ENCODE peak calls at places on chromosomes 7 and 10, in seven cellular contexts. P, S, X, C, M, W and O are unnamed samples. For H3K79me2 and H3K27me3, the result is how much of the 10 kb centered on the place peaks cover.

GRCh38 chr7:155223021-155223420 is 74.7 kb upstream of the INSIG1 start:
- DNase-seq in P (no peak), S (no peak), X (no peak), C (no peak), M (no peak), W (no peak), O (no peak)

GRCh38 chr10:81514811-81515210 is 360.2 kb upstream of the NRG3 start:
- DNase-seq in P (no peak), S (no peak), X (no peak), C (no peak), M (no peak), W (no peak), O (no peak)

GRCh38 chr7:50793115-50793946 is 10.6 kb upstream of the GRB10 start:
- DNase-seq in P (no peak), S (peak), X (no peak), C (peak), M (peak), W (no peak), O (no peak)

GRCh38 chr10:132209978-132210530 is 23.3 kb downstream of the DPYSL4 start:
- DNase-seq in P (no peak), S (no peak), X (no peak), C (no peak), M (no peak), W (no peak), O (no peak)

GRCh38 chr7:107838024-107838423 is 35.0 kb upstream of the SLC26A3 start:
- DNase-seq in P (no peak), S (no peak), X (no peak), C (no peak), M (no peak), W (no peak), O (no peak)

GRCh38 chr10:44391981-44392380 is 7.1 kb upstream of the CXCL12 start:
- DNase-seq in P (no peak), S (no peak), X (no peak), C (no peak), M (no peak), W (no peak), O (no peak)

GRCh38 chr7:82323806-82324205 is 119.8 kb downstream of the CACNA2D1 start:
- DNase-seq in P (no peak), S (no peak), X (no peak), C (no peak), M (peak), W (no peak), O (no peak)

GRCh38 chr10:129942391-129942790 is 21.7 kb downstream of the EBF3 start:
- DNase-seq in P (no peak), S (no peak), X (no peak), C (no peak), M (no peak), W (no peak), O (no peak)

GRCh38 chr10:68047554-68048327 is 27.3 kb downstream of the HERC4 start:
- DNase-seq in P (no peak), S (no peak), X (no peak), C (no peak), M (peak), W (no peak), O (no peak)

GRCh38 chr7:149827089-149827981 is 10.8 kb upstream of the ZNF862 start:
- DNase-seq in P (no peak), S (no peak), X (no peak), C (no peak), M (no peak), W (no peak), O (no peak)

GRCh38 chr7:42189535-42189934 is 47.5 kb downstream of the GLI3 start:
- DNase-seq in P (peak), S (no peak), X (no peak), C (no peak), M (peak), W (no peak), O (no peak)

GRCh38 chr10:77553311-77553710 is 84.3 kb downstream of the KCNMA1 start:
- DNase-seq in P (no peak), S (no peak), X (no peak), C (no peak), M (no peak), W (no peak), O (no peak)

GRCh38 chr10:124003481-124004371 is 89.7 kb downstream of the CHST15 start:
- DNase-seq in P (no peak), S (no peak), X (no peak), C (no peak), M (no peak), W (no peak), O (no peak)

GRCh38 chr7:43501881-43502280 is 81.0 kb upstream of the STK17A start:
- DNase-seq in P (no peak), S (no peak), X (no peak), C (no peak), M (peak), W (no peak), O (no peak)

GRCh38 chr7:104653870-104654401 is 325.5 kb downstream of the LHFPL3 start:
- DNase-seq in P (no peak), S (no peak), X (no peak), C (no peak), M (no peak), W (no peak), O (no peak)

GRCh38 chr7:131525820-131526219 is 30.6 kb downstream of the PODXL start:
- DNase-seq in P (no peak), S (no peak), X (no peak), C (no peak), M (peak), W (no peak), O (no peak)

GRCh38 chr10:123157210-123157609 is 3.0 kb downstream of the BUB3 start:
- DNase-seq in P (no peak), S (no peak), X (no peak), C (no peak), M (peak), W (no peak), O (no peak)

GRCh38 chr10:74997163-74997562 is 114.3 kb upstream of the SAMD8 start:
- DNase-seq in P (no peak), S (no peak), X (no peak), C (no peak), M (no peak), W (no peak), O (no peak)

GRCh38 chr7:141585592-141586510 is 34.6 kb downstream of the AGK start:
- DNase-seq in P (peak), S (no peak), X (no peak), C (no peak), M (peak), W (no peak), O (no peak)

GRCh38 chr10:119022846-119023552 is 6.5 kb upstream of the NANOS1 start:
- DNase-seq in P (no peak), S (peak), X (no peak), C (no peak), M (peak), W (no peak), O (no peak)

GRCh38 chr10:104274762-104275721 is 6.1 kb downstream of the GSTO2 start:
- DNase-seq in P (no peak), S (peak), X (no peak), C (peak), M (peak), W (peak), O (peak)

GRCh38 chr7:48183370-48183743 is 12.1 kb downstream of the ABCA13 start:
- DNase-seq in P (no peak), S (peak), X (no peak), C (no peak), M (peak), W (no peak), O (no peak)

GRCh38 chr7:48193421-48193820 is 22.2 kb downstream of the ABCA13 start:
- DNase-seq in P (no peak), S (no peak), X (no peak), C (no peak), M (no peak), W (no peak), O (no peak)

GRCh38 chr7:48183965-48184364 is 12.7 kb downstream of the ABCA13 start:
- DNase-seq in P (no peak), S (no peak), X (no peak), C (no peak), M (no peak), W (no peak), O (no peak)

GRCh38 chr7:48192996-48193395 is 21.7 kb downstream of the ABCA13 start:
- DNase-seq in P (no peak), S (no peak), X (no peak), C (no peak), M (no peak), W (no peak), O (no peak)

DNA sequence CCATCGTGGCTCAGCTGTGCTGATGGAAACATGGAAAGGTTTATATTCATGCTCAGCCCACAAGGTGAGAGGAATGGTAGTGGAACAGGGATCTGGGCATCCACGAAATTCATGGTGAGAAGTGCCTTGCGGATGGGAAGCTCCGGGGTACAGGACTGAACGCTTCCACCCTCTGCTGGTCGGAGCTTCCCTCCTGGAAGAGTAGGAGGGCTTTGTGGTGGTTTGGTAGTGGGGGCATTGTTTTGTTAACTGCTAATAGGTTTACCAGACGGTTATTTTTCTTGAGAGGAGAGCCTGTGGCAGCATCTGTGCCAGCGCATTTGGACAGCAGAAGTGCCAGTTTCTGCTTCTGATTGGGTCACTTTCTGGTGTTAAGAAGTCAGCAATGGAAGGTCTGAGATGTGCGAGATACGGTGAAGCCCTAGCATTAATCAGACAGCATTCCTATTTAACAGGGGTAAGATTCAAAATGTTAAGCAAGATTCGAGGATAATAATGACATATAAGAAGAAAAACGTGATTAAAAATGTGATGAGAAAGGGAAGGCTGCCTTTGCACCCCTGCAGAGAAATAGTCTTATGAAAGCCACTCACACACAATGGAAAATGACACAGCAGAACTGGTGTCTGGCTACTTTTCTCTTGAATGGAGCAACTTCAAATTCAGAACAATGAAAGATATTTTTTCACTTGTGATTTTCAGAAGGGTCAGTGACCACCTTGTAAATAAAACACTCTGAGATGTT is 17.7 kb downstream of the ABCA13 start:
- DNase-seq in P (no peak), S (peak), X (no peak), C (no peak), M (no peak), W (no peak), O (no peak)
- H3K79me2 ChIP-seq in P (under half), S (under half), X (under half), C (under half), M (under half), W (under half), O (under half)

GRCh38 chr7:7421850-7422249 is 113.8 kb downstream of the COL28A1 start:
- DNase-seq in P (no peak), S (no peak), X (no peak), C (no peak), M (no peak), W (no peak), O (no peak)

GRCh38 chr7:7425321-7425720 is 110.4 kb downstream of the COL28A1 start:
- DNase-seq in P (no peak), S (no peak), X (no peak), C (no peak), M (no peak), W (no peak), O (no peak)

GRCh38 chr7:7418997-7419396 is 116.7 kb downstream of the COL28A1 start:
- DNase-seq in P (no peak), S (no peak), X (no peak), C (no peak), M (no peak), W (no peak), O (no peak)

GRCh38 chr7:7424151-7424873 is 111.4 kb downstream of the COL28A1 start:
- DNase-seq in P (no peak), S (peak), X (peak), C (peak), M (peak), W (peak), O (peak)

DNA sequence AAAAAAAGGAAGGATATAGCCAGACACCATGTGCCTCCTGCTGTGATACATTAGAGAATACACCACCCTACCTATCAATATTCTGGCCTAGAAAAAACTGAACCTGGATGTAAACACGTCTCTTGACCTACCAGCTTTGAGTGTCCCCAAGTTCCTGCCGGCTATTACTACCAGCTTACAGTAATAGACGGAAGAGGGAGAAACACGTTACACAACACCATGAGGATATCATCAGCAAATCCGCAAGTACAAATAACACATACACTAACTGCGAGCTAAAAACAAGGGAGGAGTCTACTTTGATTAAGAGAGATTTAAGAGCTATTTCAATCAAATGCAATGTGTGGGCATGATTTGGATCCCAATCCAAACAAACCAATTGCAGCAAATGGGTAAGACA is 113.0 kb downstream of the COL28A1 start:
- DNase-seq in P (no peak), S (no peak), X (no peak), C (no peak), M (no peak), W (no peak), O (no peak)
- H3K27me3 ChIP-seq in P (under half), S (under half), X (under half), C (under half), M (under half), W (under half), O (under half)

DNA sequence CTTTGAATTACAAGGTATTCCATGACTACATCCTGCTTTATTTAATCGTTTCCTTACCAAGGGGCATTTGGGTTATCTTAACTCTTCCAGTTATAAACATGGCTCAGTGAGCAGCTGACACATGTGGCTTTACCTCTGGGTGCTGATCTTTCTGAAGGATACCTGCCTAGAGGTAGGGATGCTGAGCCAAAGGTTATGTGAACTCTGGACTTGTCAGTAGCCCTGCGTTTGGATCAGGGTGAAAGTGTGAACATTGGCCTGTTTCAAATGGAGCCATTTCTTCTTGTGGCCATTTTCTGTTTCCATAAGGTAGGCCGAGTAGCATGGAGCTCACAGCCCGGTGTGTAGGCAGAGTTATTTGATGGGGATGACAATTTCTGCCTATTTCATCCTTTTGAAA is 29.2 kb downstream of the SNX10 start:
- DNase-seq in P (no peak), S (no peak), X (no peak), C (no peak), M (no peak), W (no peak), O (no peak)
- H3K4me3 ChIP-seq in P (no peak), S (no peak), X (no peak), C (no peak), M (no peak), W (no peak), O (no peak)

GRCh38 chr10:126576336-126576735 is 94.2 kb downstream of the C10orf90 start:
- DNase-seq in P (no peak), S (no peak), X (no peak), C (no peak), M (peak), W (no peak), O (no peak)
- H3K79me2 ChIP-seq in P (under half), S (under half), X (under half), C (under half), M (under half), W (under half), O (under half)

GRCh38 chr10:102770108-102770482 is 26.3 kb downstream of the WBP1L start:
- DNase-seq in P (no peak), S (no peak), X (no peak), C (no peak), M (no peak), W (no peak), O (no peak)

GRCh38 chr10:102773320-102773719 is 29.6 kb downstream of the WBP1L start:
- DNase-seq in P (no peak), S (no peak), X (no peak), C (no peak), M (peak), W (no peak), O (no peak)

GRCh38 chr10:102769375-102770107 is 25.8 kb downstream of the WBP1L start:
- DNase-seq in P (peak), S (no peak), X (no peak), C (no peak), M (no peak), W (no peak), O (no peak)

GRCh38 chr10:102773986-102774385 is 30.2 kb downstream of the WBP1L start:
- DNase-seq in P (no peak), S (no peak), X (no peak), C (no peak), M (peak), W (no peak), O (peak)

GRCh38 chr10:102770792-102771191 is 27.0 kb downstream of the WBP1L start:
- DNase-seq in P (no peak), S (no peak), X (no peak), C (no peak), M (peak), W (no peak), O (no peak)
- H3K27me3 ChIP-seq in P (under half), S (under half), X (under half), C (under half), M (under half), W (under half), O (under half)

DNA sequence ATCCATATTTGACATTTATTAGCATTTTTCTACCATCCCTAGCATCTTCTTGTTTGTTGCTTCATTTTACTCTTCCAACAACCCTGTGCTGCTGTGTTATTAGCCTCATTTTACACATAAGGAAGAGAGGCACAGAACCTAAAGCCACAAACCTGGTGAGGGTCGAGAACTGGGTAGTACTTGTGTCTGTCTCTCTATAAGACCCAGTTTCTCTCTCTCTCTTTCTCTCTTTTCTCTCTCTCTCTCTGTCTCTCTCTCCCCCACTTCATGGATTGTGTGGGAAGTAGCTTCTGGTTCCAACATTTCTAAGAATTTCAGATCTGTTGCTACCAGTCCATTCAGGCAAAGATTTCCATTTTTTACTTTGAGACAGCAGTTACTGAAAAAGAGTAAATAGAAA is 1.4 kb upstream of the FRA10AC1 start:
- DNase-seq in P (no peak), S (no peak), X (no peak), C (no peak), M (no peak), W (no peak), O (no peak)
- H3K4me3 ChIP-seq in P (no peak), S (no peak), X (no peak), C (no peak), M (no peak), W (no peak), O (no peak)

GRCh38 chr10:851891-852290 is 79.6 kb downstream of the LARP4B start:
- DNase-seq in P (no peak), S (no peak), X (no peak), C (no peak), M (no peak), W (no peak), O (peak)

GRCh38 chr10:845526-845925 is 86.0 kb downstream of the LARP4B start:
- DNase-seq in P (no peak), S (no peak), X (no peak), C (no peak), M (no peak), W (no peak), O (no peak)

GRCh38 chr10:850093-850492 is 81.4 kb downstream of the LARP4B start:
- DNase-seq in P (no peak), S (no peak), X (no peak), C (no peak), M (no peak), W (no peak), O (no peak)

GRCh38 chr10:844552-844951 is 87.0 kb downstream of the LARP4B start:
- DNase-seq in P (no peak), S (no peak), X (no peak), C (no peak), M (peak), W (no peak), O (no peak)

GRCh38 chr10:847868-848267 is 83.6 kb downstream of the LARP4B start:
- DNase-seq in P (no peak), S (peak), X (no peak), C (peak), M (no peak), W (no peak), O (no peak)
- H3K79me2 ChIP-seq in P (half or more), S (half or more), X (half or more), C (half or more), M (half or more), W (under half), O (half or more)